ENCODE peak calls at places on chromosome 18, in ten cellular contexts. Z, L, A, H, G, M, S, W, T and K are unnamed samples. For H3K9me3, the result is how much of the 10 kb centered on the place peaks cover.

GRCh38 chr18:36408606-36409005 is 111.1 kb downstream of the FHOD3 start:
- DNase-seq in Z (no peak), L (no peak), A (no peak), H (no peak), G (no peak), M (no peak), S (no peak), W (no peak), T (no peak), K (no peak)

GRCh38 chr18:34802938-34803337 is 92.8 kb downstream of the DTNA start:
- DNase-seq in Z (no peak), L (peak), A (peak), H (no peak), G (no peak), M (no peak), S (no peak), W (no peak), T (no peak), K (no peak)

GRCh38 chr18:51188024-51188701 is 9.3 kb downstream of the MEX3C start:
- DNase-seq in Z (no peak), L (no peak), A (no peak), H (no peak), G (no peak), M (no peak), S (no peak), W (peak), T (no peak), K (no peak)

GRCh38 chr18:36572135-36572856 is 256.5 kb downstream of the TPGS2 start:
- DNase-seq in Z (no peak), L (peak), A (peak), H (no peak), G (no peak), M (no peak), S (no peak), W (no peak), T (peak), K (peak)

GRCh38 chr18:54033087-54033486 is 191.4 kb downstream of the MBD2 start:
- DNase-seq in Z (no peak), L (no peak), A (no peak), H (no peak), G (no peak), M (no peak), S (no peak), W (no peak), T (no peak), K (no peak)

GRCh38 chr18:31581498-31582197 is 10.0 kb upstream of the TTR start:
- DNase-seq in Z (no peak), L (peak), A (peak), H (no peak), G (no peak), M (no peak), S (no peak), W (peak), T (no peak), K (no peak)

GRCh38 chr18:54843302-54843701 is 15.0 kb downstream of the RAB27B start:
- DNase-seq in Z (no peak), L (peak), A (no peak), H (no peak), G (no peak), M (no peak), S (no peak), W (no peak), T (no peak), K (no peak)

GRCh38 chr18:49249523-49249922 is 210.9 kb downstream of the DYM start:
- DNase-seq in Z (no peak), L (peak), A (peak), H (no peak), G (no peak), M (no peak), S (no peak), W (peak), T (no peak), K (no peak)

GRCh38 chr18:63676526-63676925 is 14.8 kb upstream of the SERPINB3 start:
- DNase-seq in Z (no peak), L (peak), A (no peak), H (no peak), G (no peak), M (no peak), S (no peak), W (peak), T (no peak), K (no peak)

GRCh38 chr18:3458378-3458777 is 8.4 kb downstream of the TGIF1 start:
- DNase-seq in Z (no peak), L (no peak), A (no peak), H (no peak), G (no peak), M (peak), S (no peak), W (no peak), T (no peak), K (no peak)

GRCh38 chr18:45509535-45509934 is 105.7 kb upstream of the SLC14A2 start:
- DNase-seq in Z (no peak), L (no peak), A (no peak), H (no peak), G (no peak), M (no peak), S (no peak), W (no peak), T (no peak), K (no peak)

GRCh38 chr18:45506951-45507350 is 108.3 kb upstream of the SLC14A2 start:
- DNase-seq in Z (no peak), L (no peak), A (no peak), H (no peak), G (no peak), M (no peak), S (no peak), W (no peak), T (no peak), K (no peak)

GRCh38 chr18:45503988-45504387 is 111.3 kb upstream of the SLC14A2 start:
- DNase-seq in Z (no peak), L (no peak), A (no peak), H (no peak), G (no peak), M (no peak), S (no peak), W (no peak), T (no peak), K (no peak)

GRCh38 chr18:45505497-45506206 is 109.6 kb upstream of the SLC14A2 start:
- DNase-seq in Z (no peak), L (peak), A (no peak), H (no peak), G (peak), M (no peak), S (no peak), W (no peak), T (no peak), K (no peak)
- H3K9me3 ChIP-seq in Z (under half), L (under half), A (under half), H (under half), G (under half), M (under half), S (under half), W (under half), T (under half), K (under half)

GRCh38 chr18:13337369-13337768 is 118.8 kb downstream of the LDLRAD4 start:
- DNase-seq in Z (no peak), L (no peak), A (no peak), H (no peak), G (no peak), M (no peak), S (no peak), W (no peak), T (no peak), K (no peak)

GRCh38 chr18:13339653-13340052 is 121.1 kb downstream of the LDLRAD4 start:
- DNase-seq in Z (no peak), L (no peak), A (no peak), H (no peak), G (no peak), M (no peak), S (no peak), W (no peak), T (no peak), K (no peak)

GRCh38 chr18:13332874-13333273 is 114.3 kb downstream of the LDLRAD4 start:
- DNase-seq in Z (no peak), L (no peak), A (no peak), H (no peak), G (no peak), M (no peak), S (no peak), W (no peak), T (no peak), K (no peak)

GRCh38 chr18:13335903-13336302 is 117.3 kb downstream of the LDLRAD4 start:
- DNase-seq in Z (no peak), L (no peak), A (no peak), H (no peak), G (no peak), M (no peak), S (no peak), W (no peak), T (no peak), K (no peak)

GRCh38 chr18:13338318-13338717 is 119.8 kb downstream of the LDLRAD4 start:
- DNase-seq in Z (no peak), L (no peak), A (no peak), H (no peak), G (no peak), M (no peak), S (no peak), W (no peak), T (no peak), K (no peak)
- H3K9me3 ChIP-seq in Z (under half), L (under half), A (under half), H (under half), G (under half), M (under half), S (under half), W (under half), T (under half), K (under half)

GRCh38 chr18:76126327-76126726 is 368.7 kb downstream of the ZNF516 start:
- DNase-seq in Z (no peak), L (no peak), A (no peak), H (no peak), G (peak), M (no peak), S (no peak), W (no peak), T (no peak), K (no peak)

GRCh38 chr18:76131738-76132137 is 363.3 kb downstream of the ZNF516 start:
- DNase-seq in Z (no peak), L (no peak), A (no peak), H (no peak), G (no peak), M (no peak), S (no peak), W (peak), T (no peak), K (no peak)

GRCh38 chr18:76134631-76135030 is 360.4 kb downstream of the ZNF516 start:
- DNase-seq in Z (no peak), L (no peak), A (no peak), H (no peak), G (no peak), M (no peak), S (no peak), W (peak), T (no peak), K (no peak)

GRCh38 chr18:76133873-76134272 is 361.2 kb downstream of the ZNF516 start:
- DNase-seq in Z (no peak), L (no peak), A (no peak), H (no peak), G (no peak), M (no peak), S (no peak), W (no peak), T (no peak), K (no peak)

DNA sequence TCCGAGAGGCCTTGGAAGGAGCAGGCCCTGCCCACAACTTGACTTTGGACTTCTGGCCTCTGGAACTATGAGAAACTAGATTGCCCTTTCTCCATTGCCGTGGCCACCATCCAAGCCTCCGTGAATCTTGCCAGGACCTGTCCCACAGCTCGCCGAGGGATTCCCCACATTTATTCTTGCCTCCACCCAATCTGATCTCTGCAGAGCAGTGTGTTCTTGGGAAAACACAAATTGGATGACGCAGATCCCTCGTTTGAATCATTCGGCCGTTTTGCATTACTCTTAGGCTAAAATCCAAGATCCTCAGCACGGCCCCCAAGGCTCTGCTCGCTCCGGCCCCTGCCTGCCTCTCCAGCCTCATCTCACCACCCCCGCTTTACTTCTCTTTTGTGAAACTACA is 364.2 kb downstream of the ZNF516 start:
- DNase-seq in Z (peak), L (no peak), A (no peak), H (peak), G (no peak), M (no peak), S (no peak), W (peak), T (no peak), K (no peak)
- H3K9me3 ChIP-seq in Z (under half), L (under half), A (under half), H (under half), G (under half), M (under half), S (under half), W (under half), T (under half), K (under half)

GRCh38 chr18:70673834-70674233 is 385.0 kb downstream of the SOCS6 start:
- DNase-seq in Z (no peak), L (no peak), A (no peak), H (no peak), G (no peak), M (no peak), S (no peak), W (no peak), T (no peak), K (no peak)
- H3K9me3 ChIP-seq in Z (under half), L (under half), A (under half), H (under half), G (under half), M (under half), S (under half), W (under half), T (under half), K (under half)

DNA sequence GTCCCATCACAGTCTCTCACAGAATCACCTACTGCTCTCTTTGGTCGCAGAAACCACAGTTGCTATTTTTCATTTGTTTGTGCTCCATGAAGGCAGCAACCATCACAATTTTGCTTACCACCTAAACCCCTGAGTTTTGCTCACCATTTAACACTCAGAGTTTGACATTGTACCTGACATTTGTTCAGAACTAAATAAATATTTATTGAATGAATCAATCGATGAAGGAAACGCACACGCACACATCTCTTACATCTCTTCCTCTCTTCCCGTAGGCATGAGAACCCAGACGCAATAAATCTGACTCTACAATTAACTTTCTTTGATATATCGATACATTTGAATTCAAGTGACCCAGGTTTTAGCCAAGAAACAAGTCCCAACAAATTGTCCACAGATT is 105.5 kb upstream of the RNF152 start:
- DNase-seq in Z (no peak), L (no peak), A (no peak), H (no peak), G (no peak), M (no peak), S (no peak), W (no peak), T (no peak), K (no peak)
- H3K9me3 ChIP-seq in Z (under half), L (under half), A (under half), H (under half), G (under half), M (under half), S (under half), W (under half), T (under half), K (under half)

GRCh38 chr18:78955066-78955465 is 24.6 kb upstream of the SALL3 start:
- DNase-seq in Z (no peak), L (no peak), A (peak), H (no peak), G (no peak), M (no peak), S (no peak), W (no peak), T (no peak), K (no peak)
- H3K9me3 ChIP-seq in Z (under half), L (under half), A (under half), H (under half), G (under half), M (under half), S (under half), W (under half), T (under half), K (under half)